ENCODE peak calls at places on chromosomes 16 and 17, in five cellular contexts. F, R, N, A and X are unnamed samples.

GRCh38 chr16:48133455-48134226 is 22.2 kb downstream of the ABCC12 start:
- DNase-seq in N (no peak), R (no peak), F (no peak), A (no peak), X (no peak)

GRCh38 chr16:25135239-25135878 is 23.8 kb downstream of the LCMT1 start:
- DNase-seq in A (peak; percentile 65), N (peak; percentile 60), R (no peak), F (no peak), X (no peak)

GRCh38 chr17:65953316-65954147 is 238.4 kb downstream of the CEP112 start:
- DNase-seq in A (no peak), N (no peak), R (no peak), F (peak; percentile 28), X (peak; percentile 73)

GRCh38 chr16:85029413-85029794 is 1.8 kb downstream of the KIAA0513 start:
- DNase-seq in R (no peak), F (no peak), N (peak; percentile 42), A (peak; percentile 78), X (no peak)

GRCh38 chr16:84507011-84507982 is 2.8 kb upstream of the MEAK7 start:
- DNase-seq in N (no peak), F (no peak), A (no peak), R (no peak), X (no peak)

GRCh38 chr17:4199818-4200402 is 56.9 kb downstream of the CYB5D2 start:
- DNase-seq in A (peak; percentile 45), R (no peak), N (peak; percentile 35), F (peak; percentile 84), X (no peak)

GRCh38 chr17:68197997-68198930 is 49.6 kb upstream of the AMZ2 start:
- DNase-seq in A (no peak), F (peak; percentile 77), N (no peak), R (no peak), X (no peak)

GRCh38 chr17:13523164-13523563 is 78.6 kb downstream of the HS3ST3A1 start:
- DNase-seq in F (no peak), R (no peak), A (no peak), N (no peak), X (no peak)

GRCh38 chr16:84616515-84616914 is 1.4 kb downstream of the COTL1 start:
- DNase-seq in R (no peak), F (no peak), N (no peak), A (peak; percentile 41), X (no peak)

GRCh38 chr16:75256059-75256870 is 4.8 kb upstream of the BCAR1 start:
- DNase-seq in A (no peak), F (peak; percentile 67), R (no peak), N (no peak), X (no peak)

GRCh38 chr17:34311291-34311690 is 7.9 kb upstream of the CCL8 start:
- DNase-seq in R (no peak), N (no peak), F (no peak), A (no peak), X (no peak)

GRCh38 chr16:75197522-75198134 is 9.3 kb downstream of the CTRB2 start:
- DNase-seq in A (no peak), F (peak; percentile 27), R (no peak), N (no peak), X (no peak)

GRCh38 chr17:69525920-69526841 is 111.7 kb downstream of the MAP2K6 start:
- DNase-seq in F (peak; percentile 82), N (peak; percentile 70), A (peak; percentile 70), R (no peak), X (no peak)

GRCh38 chr17:78016852-78017251 is 58.3 kb downstream of the TNRC6C start:
- DNase-seq in A (no peak), R (no peak), N (no peak), F (no peak), X (no peak)

GRCh38 chr16:27924411-27925118 is 138.9 kb downstream of the GSG1L start:
- DNase-seq in R (no peak), N (peak; percentile 37), A (no peak), F (peak; percentile 52), X (no peak)

GRCh38 chr17:56866496-56866895 is 32.5 kb downstream of the DGKE start:
- DNase-seq in A (no peak), F (no peak), N (no peak), R (no peak), X (no peak)

GRCh38 chr17:14289162-14289561 is 11.7 kb upstream of the HS3ST3B1 start:
- DNase-seq in R (no peak), N (no peak), A (no peak), F (no peak), X (no peak)

GRCh38 chr17:596763-597644 is 117.6 kb downstream of the VPS53 start:
- DNase-seq in F (no peak), A (peak; percentile 85), N (peak; percentile 89), R (no peak), X (no peak)

GRCh38 chr16:77302249-77302648 is 103.0 kb downstream of the SYCE1L start:
- DNase-seq in N (no peak), A (no peak), R (no peak), F (no peak), X (no peak)

GRCh38 chr17:19003966-19004600 is 481 bp downstream of the FAM83G start:
- DNase-seq in R (peak; percentile 50), F (peak; percentile 65), A (peak; percentile 71), N (peak; percentile 55), X (no peak)

GRCh38 chr16:30813821-30814189 is 26.8 kb upstream of the ZNF629 start:
- DNase-seq in A (no peak), R (no peak), F (no peak), N (no peak), X (no peak)

GRCh38 chr16:74778646-74779045 is 4.0 kb upstream of the FA2H start:
- DNase-seq in R (no peak), A (no peak), F (no peak), N (no peak), X (no peak)

GRCh38 chr16:19588661-19589060 is 33.2 kb downstream of the VPS35L start:
- DNase-seq in N (peak; percentile 21), F (no peak), R (no peak), A (no peak), X (no peak)

GRCh38 chr16:69057400-69058378 is 47.8 kb upstream of the HAS3 start:
- DNase-seq in F (no peak), N (peak; percentile 95), A (peak; percentile 89), R (no peak), X (no peak)

GRCh38 chr16:89655062-89655643 is 2.4 kb downstream of the CHMP1A start:
- DNase-seq in R (no peak), A (no peak), F (no peak), N (no peak), X (no peak)

GRCh38 chr16:82655315-82655714 is 28.5 kb downstream of the CDH13 start:
- DNase-seq in N (peak; percentile 98), A (peak; percentile 98), F (no peak), R (peak; percentile 17), X (no peak)

GRCh38 chr17:13030459-13031305 is 12.9 kb upstream of the ELAC2 start:
- DNase-seq in R (peak; percentile 17), N (peak; percentile 46), A (peak; percentile 55), F (peak; percentile 74), X (no peak)

GRCh38 chr17:49783051-49783715 is 5.3 kb upstream of the KAT7 start:
- DNase-seq in N (no peak), A (no peak), R (no peak), F (no peak), X (no peak)

GRCh38 chr17:16814439-16814838 is 124.4 kb downstream of the CCDC144A start:
- DNase-seq in N (no peak), R (no peak), F (no peak), A (no peak), X (no peak)